ENCODE peak calls at places on chromosomes 4 and X, in five cellular contexts. L is T-cell; B is stimulated activated effector memory CD8-positive, alpha-beta T cell treated with anti-CD3 and anti-CD28 coated beads, Interleukin-12 subunit alpha, Interleukin-12 subunit beta, amount 100 ng/mL, for 72 hours; D is WTC11; M is heart right ventricle. T is an unnamed sample.

GRCh38 chr4:38011484-38012162 is 51.4 kb downstream of the PTTG2 start:
- ATAC-seq in L (no peak), B (peak), D (no peak), M (no peak), T (no peak)

GRCh38 chr4:186722856-186723206 is 825 bp downstream of the FAT1 start:
- ATAC-seq in L (no peak), B (no peak), D (no peak), M (no peak), T (no peak)

GRCh38 chr4:165384186-165384585 is 5.4 kb downstream of the CPE start:
- ATAC-seq in L (no peak), B (no peak), D (no peak), M (no peak), T (no peak)

GRCh38 chr4:155780773-155781172 is 22.0 kb downstream of the GUCY1B1 start:
- ATAC-seq in L (no peak), B (no peak), D (no peak), M (peak), T (no peak)

GRCh38 chrX:48505481-48505880 is 3.3 kb upstream of the PORCN start:
- ATAC-seq in L (no peak), B (no peak), D (no peak), M (no peak), T (no peak)

GRCh38 chrX:23066588-23067281 is 67.0 kb downstream of the DDX53 start:
- ATAC-seq in L (no peak), B (no peak), D (no peak), M (no peak), T (no peak)

GRCh38 chr4:147340111-147340510 is 140.8 kb upstream of the EDNRA start:
- ATAC-seq in L (no peak), B (no peak), D (no peak), M (peak), T (peak)

GRCh38 chr4:75030649-75031235 is 97.8 kb downstream of the PARM1 start:
- ATAC-seq in L (no peak), B (no peak), D (no peak), M (no peak), T (no peak)

GRCh38 chr4:128358903-128359260 is 71.3 kb upstream of the PGRMC2 start:
- ATAC-seq in L (no peak), B (no peak), D (no peak), M (no peak), T (no peak)

GRCh38 chrX:15814811-15815210 is 24.5 kb downstream of the ZRSR2 start:
- ATAC-seq in L (no peak), B (no peak), D (no peak), M (no peak), T (no peak)

GRCh38 chrX:21658152-21658737 is at the start of gene KLHL34:
- ATAC-seq in L (peak), B (no peak), D (peak), M (peak), T (no peak)

GRCh38 chr4:119525005-119525749 is 103.4 kb downstream of the PDE5A start:
- ATAC-seq in L (no peak), B (no peak), D (no peak), M (no peak), T (no peak)

GRCh38 chr4:7649741-7650531 is 215.2 kb upstream of the PSAPL1 start:
- ATAC-seq in L (peak), B (peak), D (no peak), M (peak), T (no peak)

GRCh38 chr4:123649644-123650356 is 253.2 kb downstream of the SPRY1 start:
- ATAC-seq in L (no peak), B (no peak), D (peak), M (peak), T (peak)

GRCh38 chrX:107542500-107542899 is 85.8 kb upstream of the PRPS1 start:
- ATAC-seq in L (no peak), B (no peak), D (peak), M (no peak), T (no peak)

GRCh38 chr4:159271857-159272256 is 169.0 kb downstream of the RAPGEF2 start:
- ATAC-seq in L (no peak), B (no peak), D (no peak), M (no peak), T (no peak)

GRCh38 chr4:3630136-3630933 is 98.1 kb upstream of the LRPAP1 start:
- ATAC-seq in L (no peak), B (no peak), D (peak), M (no peak), T (no peak)

GRCh38 chrX:41543668-41544067 is 96.5 kb downstream of the NYX start:
- ATAC-seq in L (no peak), B (no peak), D (no peak), M (no peak), T (no peak)

GRCh38 chrX:24153796-24154189 is 4.3 kb downstream of the ZFX start:
- ATAC-seq in L (no peak), B (no peak), D (no peak), M (no peak), T (no peak)

T was measured in esophagus mucosa.